ENCODE peak calls at places on chromosomes 13 and 19, in ten cellular contexts. One of them, this sample, is unnamed.
A peak's percentile ranks its signal among the peaks of the same experiment; 100 is the strongest.

GRCh38 chr19:12995596-12996541 is 594 bp downstream of the NFIX start:
- DNase-seq in adrenal gland: no peak
- DNase-seq in fibroblast of mammary gland: no peak
- DNase-seq in astrocyte of the spinal cord: no peak
- DNase-seq in choroid plexus epithelial cell: peak; percentile 38
- DNase-seq in mucosa of descending colon: peak; percentile 61
- DNase-seq in A549: no peak
- DNase-seq in heart left ventricle: no peak
- DNase-seq in psoas muscle: no peak
- DNase-seq in skeletal muscle cell: no peak
- DNase-seq in this sample: no peak

GRCh38 chr13:112354330-112355273 is 21.6 kb upstream of the SPACA7 start:
- DNase-seq in A549: no peak
- DNase-seq in mucosa of descending colon: no peak
- DNase-seq in astrocyte of the spinal cord: no peak
- DNase-seq in skeletal muscle cell: no peak
- DNase-seq in adrenal gland: no peak
- DNase-seq in fibroblast of mammary gland: no peak
- DNase-seq in heart left ventricle: no peak
- DNase-seq in choroid plexus epithelial cell: no peak
- DNase-seq in psoas muscle: no peak
- DNase-seq in this sample: no peak

GRCh38 chr13:70708744-70709143 is 600.5 kb upstream of the KLHL1 start:
- DNase-seq in psoas muscle: no peak
- DNase-seq in skeletal muscle cell: no peak
- DNase-seq in adrenal gland: no peak
- DNase-seq in astrocyte of the spinal cord: no peak
- DNase-seq in heart left ventricle: no peak
- DNase-seq in fibroblast of mammary gland: no peak
- DNase-seq in A549: no peak
- DNase-seq in mucosa of descending colon: no peak
- DNase-seq in choroid plexus epithelial cell: peak; percentile 31
- DNase-seq in this sample: no peak

GRCh38 chr19:7440188-7440975 is 48.5 kb downstream of the PEX11G start:
- DNase-seq in mucosa of descending colon: no peak
- DNase-seq in psoas muscle: no peak
- DNase-seq in skeletal muscle cell: no peak
- DNase-seq in fibroblast of mammary gland: no peak
- DNase-seq in A549: no peak
- DNase-seq in choroid plexus epithelial cell: no peak
- DNase-seq in heart left ventricle: no peak
- DNase-seq in adrenal gland: no peak
- DNase-seq in astrocyte of the spinal cord: no peak
- DNase-seq in this sample: no peak

GRCh38 chr19:38228491-38229439 is 4.7 kb upstream of the DPF1 start:
- DNase-seq in adrenal gland: no peak
- DNase-seq in mucosa of descending colon: no peak
- DNase-seq in fibroblast of mammary gland: no peak
- DNase-seq in psoas muscle: no peak
- DNase-seq in astrocyte of the spinal cord: no peak
- DNase-seq in skeletal muscle cell: no peak
- DNase-seq in heart left ventricle: no peak
- DNase-seq in A549: no peak
- DNase-seq in choroid plexus epithelial cell: no peak
- DNase-seq in this sample: peak; percentile 87

GRCh38 chr13:23673354-23673753 is 103.1 kb downstream of the TNFRSF19 start:
- DNase-seq in skeletal muscle cell: peak; percentile 92
- DNase-seq in heart left ventricle: no peak
- DNase-seq in mucosa of descending colon: no peak
- DNase-seq in adrenal gland: no peak
- DNase-seq in fibroblast of mammary gland: peak; percentile 98
- DNase-seq in astrocyte of the spinal cord: peak; percentile 97
- DNase-seq in psoas muscle: no peak
- DNase-seq in choroid plexus epithelial cell: peak; percentile 95
- DNase-seq in A549: no peak
- DNase-seq in this sample: no peak

GRCh38 chr13:26784704-26785639 is 24.4 kb upstream of the GPR12 start:
- DNase-seq in choroid plexus epithelial cell: no peak
- DNase-seq in astrocyte of the spinal cord: no peak
- DNase-seq in adrenal gland: no peak
- DNase-seq in skeletal muscle cell: no peak
- DNase-seq in heart left ventricle: peak; percentile 45
- DNase-seq in fibroblast of mammary gland: no peak
- DNase-seq in psoas muscle: no peak
- DNase-seq in mucosa of descending colon: no peak
- DNase-seq in A549: no peak
- DNase-seq in this sample: peak; percentile 50

GRCh38 chr19:2325261-2326046 is 2.9 kb downstream of the LSM7 start:
- DNase-seq in A549: no peak
- DNase-seq in heart left ventricle: no peak
- DNase-seq in skeletal muscle cell: no peak
- DNase-seq in adrenal gland: no peak
- DNase-seq in psoas muscle: no peak
- DNase-seq in fibroblast of mammary gland: no peak
- DNase-seq in choroid plexus epithelial cell: no peak
- DNase-seq in mucosa of descending colon: no peak
- DNase-seq in astrocyte of the spinal cord: no peak
- DNase-seq in this sample: no peak

GRCh38 chr19:8251025-8251472 is 41.9 kb downstream of the CERS4 start:
- DNase-seq in psoas muscle: peak; percentile 86
- DNase-seq in fibroblast of mammary gland: peak; percentile 56
- DNase-seq in astrocyte of the spinal cord: no peak
- DNase-seq in choroid plexus epithelial cell: no peak
- DNase-seq in A549: no peak
- DNase-seq in mucosa of descending colon: peak; percentile 38
- DNase-seq in adrenal gland: no peak
- DNase-seq in heart left ventricle: peak; percentile 95
- DNase-seq in skeletal muscle cell: no peak
- DNase-seq in this sample: no peak

GRCh38 chr13:19117913-19118739 is 63.5 kb downstream of the TUBA3C start:
- DNase-seq in choroid plexus epithelial cell: no peak
- DNase-seq in fibroblast of mammary gland: no peak
- DNase-seq in astrocyte of the spinal cord: no peak
- DNase-seq in heart left ventricle: no peak
- DNase-seq in A549: no peak
- DNase-seq in skeletal muscle cell: no peak
- DNase-seq in adrenal gland: no peak
- DNase-seq in mucosa of descending colon: no peak
- DNase-seq in psoas muscle: no peak
- DNase-seq in this sample: no peak
- H3K4me3 ChIP-seq in choroid plexus epithelial cell: no peak overlapping the region
- H3K4me3 ChIP-seq in fibroblast of mammary gland: no peak overlapping the region
- H3K4me3 ChIP-seq in astrocyte of the spinal cord: no peak overlapping the region
- H3K4me3 ChIP-seq in heart left ventricle: no peak overlapping the region
- H3K4me3 ChIP-seq in A549: no peak overlapping the region
- H3K4me3 ChIP-seq in skeletal muscle cell: no peak overlapping the region
- H3K4me3 ChIP-seq in adrenal gland: no peak overlapping the region
- H3K4me3 ChIP-seq in mucosa of descending colon: no peak overlapping the region
- H3K4me3 ChIP-seq in psoas muscle: no peak overlapping the region
- H3K4me3 ChIP-seq in this sample: no peak overlapping the region

DNA sequence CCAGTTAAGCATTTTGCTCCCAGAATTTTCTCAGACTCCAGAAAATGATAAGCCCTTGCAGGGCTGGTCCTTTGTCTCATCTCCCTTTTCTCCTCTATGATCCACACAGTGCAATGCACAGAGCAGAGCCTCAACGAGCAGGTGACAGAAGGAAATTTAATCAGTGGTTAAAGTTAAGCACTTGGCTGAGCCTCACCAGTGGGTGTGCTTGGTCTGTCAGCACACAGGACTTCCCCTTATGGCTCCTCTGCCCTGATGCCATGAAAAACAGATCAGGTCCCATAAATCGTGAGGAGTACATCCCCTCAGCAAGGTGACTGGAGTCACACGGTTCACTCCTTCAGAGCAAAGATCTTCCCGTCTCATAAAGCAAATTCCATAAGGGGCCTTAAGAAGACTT is 818.2 kb downstream of the UQCRFS1 start:
- DNase-seq in heart left ventricle: no peak
- DNase-seq in mucosa of descending colon: no peak
- DNase-seq in astrocyte of the spinal cord: no peak
- DNase-seq in fibroblast of mammary gland: no peak
- DNase-seq in psoas muscle: no peak
- DNase-seq in skeletal muscle cell: no peak
- DNase-seq in A549: no peak
- DNase-seq in choroid plexus epithelial cell: no peak
- DNase-seq in adrenal gland: no peak
- DNase-seq in this sample: no peak
- H3K4me3 ChIP-seq in heart left ventricle: no peak overlapping the region
- H3K4me3 ChIP-seq in mucosa of descending colon: no peak overlapping the region
- H3K4me3 ChIP-seq in astrocyte of the spinal cord: no peak overlapping the region
- H3K4me3 ChIP-seq in fibroblast of mammary gland: no peak overlapping the region
- H3K4me3 ChIP-seq in psoas muscle: no peak overlapping the region
- H3K4me3 ChIP-seq in skeletal muscle cell: no peak overlapping the region
- H3K4me3 ChIP-seq in A549: no peak overlapping the region
- H3K4me3 ChIP-seq in choroid plexus epithelial cell: no peak overlapping the region
- H3K4me3 ChIP-seq in adrenal gland: no peak overlapping the region
- H3K4me3 ChIP-seq in this sample: no peak overlapping the region

GRCh38 chr19:52640916-52641315 is 2.8 kb upstream of the ZNF83 start:
- DNase-seq in A549: no peak
- DNase-seq in heart left ventricle: no peak
- DNase-seq in skeletal muscle cell: no peak
- DNase-seq in mucosa of descending colon: no peak
- DNase-seq in astrocyte of the spinal cord: no peak
- DNase-seq in psoas muscle: no peak
- DNase-seq in fibroblast of mammary gland: no peak
- DNase-seq in choroid plexus epithelial cell: peak; percentile 11
- DNase-seq in adrenal gland: no peak
- DNase-seq in this sample: peak; percentile 31

GRCh38 chr19:52635786-52636570 is 2.2 kb downstream of the ZNF83 start:
- DNase-seq in heart left ventricle: no peak
- DNase-seq in astrocyte of the spinal cord: no peak
- DNase-seq in choroid plexus epithelial cell: no peak
- DNase-seq in skeletal muscle cell: no peak
- DNase-seq in psoas muscle: no peak
- DNase-seq in adrenal gland: no peak
- DNase-seq in A549: no peak
- DNase-seq in fibroblast of mammary gland: peak; percentile 14
- DNase-seq in mucosa of descending colon: no peak
- DNase-seq in this sample: no peak

GRCh38 chr19:52637718-52638585 is at the start of gene ZNF83:
- DNase-seq in fibroblast of mammary gland: peak; percentile 91
- DNase-seq in astrocyte of the spinal cord: peak; percentile 97
- DNase-seq in heart left ventricle: peak; percentile 96
- DNase-seq in mucosa of descending colon: peak; percentile 99
- DNase-seq in adrenal gland: peak; percentile 98
- DNase-seq in A549: no peak
- DNase-seq in skeletal muscle cell: peak; percentile 69
- DNase-seq in psoas muscle: peak; percentile 96
- DNase-seq in choroid plexus epithelial cell: peak; percentile 95
- DNase-seq in this sample: peak; percentile 100

GRCh38 chr19:52638601-52639000 is 446 bp upstream of the ZNF83 start:
- DNase-seq in choroid plexus epithelial cell: no peak
- DNase-seq in skeletal muscle cell: no peak
- DNase-seq in fibroblast of mammary gland: peak; percentile 65
- DNase-seq in heart left ventricle: peak; percentile 58
- DNase-seq in adrenal gland: no peak
- DNase-seq in psoas muscle: peak; percentile 33
- DNase-seq in astrocyte of the spinal cord: no peak
- DNase-seq in A549: no peak
- DNase-seq in mucosa of descending colon: peak; percentile 42
- DNase-seq in this sample: no peak
- H3K4me3 ChIP-seq in choroid plexus epithelial cell: peak overlapping the region; percentile 54
- H3K4me3 ChIP-seq in skeletal muscle cell: peak overlapping the region; percentile 84
- H3K4me3 ChIP-seq in fibroblast of mammary gland: peak overlapping the region; percentile 5
- H3K4me3 ChIP-seq in heart left ventricle: peak overlapping the region; percentile 67
- H3K4me3 ChIP-seq in adrenal gland: no peak overlapping the region
- H3K4me3 ChIP-seq in psoas muscle: peak overlapping the region; percentile 78
- H3K4me3 ChIP-seq in astrocyte of the spinal cord: peak overlapping the region; percentile 33
- H3K4me3 ChIP-seq in A549: no peak overlapping the region
- H3K4me3 ChIP-seq in mucosa of descending colon: no peak overlapping the region
- H3K4me3 ChIP-seq in this sample: peak overlapping the region; percentile 86

GRCh38 chr19:45817725-45818301 is 2.7 kb upstream of the RSPH6A start:
- DNase-seq in skeletal muscle cell: no peak
- DNase-seq in astrocyte of the spinal cord: no peak
- DNase-seq in psoas muscle: no peak
- DNase-seq in adrenal gland: no peak
- DNase-seq in mucosa of descending colon: peak; percentile 46
- DNase-seq in A549: no peak
- DNase-seq in choroid plexus epithelial cell: no peak
- DNase-seq in fibroblast of mammary gland: no peak
- DNase-seq in heart left ventricle: no peak
- DNase-seq in this sample: peak; percentile 32

GRCh38 chr19:45814851-45815481 is at the start of gene RSPH6A:
- DNase-seq in adrenal gland: no peak
- DNase-seq in mucosa of descending colon: no peak
- DNase-seq in A549: no peak
- DNase-seq in heart left ventricle: no peak
- DNase-seq in psoas muscle: no peak
- DNase-seq in skeletal muscle cell: no peak
- DNase-seq in choroid plexus epithelial cell: no peak
- DNase-seq in astrocyte of the spinal cord: no peak
- DNase-seq in fibroblast of mammary gland: no peak
- DNase-seq in this sample: peak; percentile 34

GRCh38 chr19:45817010-45817724 is 2.1 kb upstream of the RSPH6A start:
- DNase-seq in astrocyte of the spinal cord: peak; percentile 92
- DNase-seq in A549: peak; percentile 96
- DNase-seq in mucosa of descending colon: peak; percentile 96
- DNase-seq in heart left ventricle: peak; percentile 94
- DNase-seq in adrenal gland: peak; percentile 97
- DNase-seq in skeletal muscle cell: peak; percentile 67
- DNase-seq in fibroblast of mammary gland: peak; percentile 93
- DNase-seq in choroid plexus epithelial cell: peak; percentile 96
- DNase-seq in psoas muscle: peak; percentile 92
- DNase-seq in this sample: peak; percentile 97

GRCh38 chr19:45815501-45816216 is 551 bp upstream of the RSPH6A start:
- DNase-seq in skeletal muscle cell: no peak
- DNase-seq in adrenal gland: no peak
- DNase-seq in choroid plexus epithelial cell: no peak
- DNase-seq in astrocyte of the spinal cord: no peak
- DNase-seq in heart left ventricle: no peak
- DNase-seq in mucosa of descending colon: peak; percentile 34
- DNase-seq in A549: no peak
- DNase-seq in psoas muscle: no peak
- DNase-seq in fibroblast of mammary gland: no peak
- DNase-seq in this sample: peak; percentile 85

GRCh38 chr19:45816236-45817009 is 1.3 kb upstream of the RSPH6A start:
- DNase-seq in mucosa of descending colon: peak; percentile 38
- DNase-seq in heart left ventricle: no peak
- DNase-seq in choroid plexus epithelial cell: no peak
- DNase-seq in adrenal gland: no peak
- DNase-seq in skeletal muscle cell: no peak
- DNase-seq in fibroblast of mammary gland: no peak
- DNase-seq in A549: no peak
- DNase-seq in psoas muscle: no peak
- DNase-seq in astrocyte of the spinal cord: no peak
- DNase-seq in this sample: peak; percentile 14
- H3K4me3 ChIP-seq in mucosa of descending colon: no peak overlapping the region
- H3K4me3 ChIP-seq in heart left ventricle: no peak overlapping the region
- H3K4me3 ChIP-seq in choroid plexus epithelial cell: no peak overlapping the region
- H3K4me3 ChIP-seq in adrenal gland: no peak overlapping the region
- H3K4me3 ChIP-seq in skeletal muscle cell: no peak overlapping the region
- H3K4me3 ChIP-seq in fibroblast of mammary gland: no peak overlapping the region
- H3K4me3 ChIP-seq in A549: no peak overlapping the region
- H3K4me3 ChIP-seq in psoas muscle: no peak overlapping the region
- H3K4me3 ChIP-seq in astrocyte of the spinal cord: no peak overlapping the region
- H3K4me3 ChIP-seq in this sample: peak overlapping the region; percentile 44

GRCh38 chr13:31424130-31424729 is 224.5 kb downstream of the B3GLCT start:
- DNase-seq in mucosa of descending colon: peak; percentile 82
- DNase-seq in skeletal muscle cell: no peak
- DNase-seq in psoas muscle: peak; percentile 71
- DNase-seq in heart left ventricle: peak; percentile 76
- DNase-seq in fibroblast of mammary gland: peak; percentile 82
- DNase-seq in astrocyte of the spinal cord: peak; percentile 84
- DNase-seq in choroid plexus epithelial cell: peak; percentile 92
- DNase-seq in adrenal gland: peak; percentile 85
- DNase-seq in A549: peak; percentile 75
- DNase-seq in this sample: peak; percentile 85
- H3K4me3 ChIP-seq in mucosa of descending colon: no peak overlapping the region
- H3K4me3 ChIP-seq in skeletal muscle cell: no peak overlapping the region
- H3K4me3 ChIP-seq in psoas muscle: no peak overlapping the region
- H3K4me3 ChIP-seq in heart left ventricle: no peak overlapping the region
- H3K4me3 ChIP-seq in fibroblast of mammary gland: no peak overlapping the region
- H3K4me3 ChIP-seq in astrocyte of the spinal cord: no peak overlapping the region
- H3K4me3 ChIP-seq in choroid plexus epithelial cell: no peak overlapping the region
- H3K4me3 ChIP-seq in adrenal gland: no peak overlapping the region
- H3K4me3 ChIP-seq in A549: no peak overlapping the region
- H3K4me3 ChIP-seq in this sample: no peak overlapping the region

This sample was measured in neural progenitor cell.